ENCODE peak calls at places on chromosomes 4 and X, in eight cellular contexts. One of them, this sample, is unnamed.

GRCh38 chr4:105625214-105625613 is 72.8 kb downstream of the ARHGEF38 start:
- DNase-seq in K562: no peak
- DNase-seq in suprapubic skin: no peak
- DNase-seq in transverse colon: no peak
- DNase-seq in H1: no peak
- DNase-seq in stomach: no peak
- DNase-seq in esophagus muscularis mucosa: no peak
- DNase-seq in sigmoid colon: no peak
- DNase-seq in this sample: no peak

GRCh38 chr4:21327976-21328700 is 620.4 kb downstream of the KCNIP4 start:
- DNase-seq in suprapubic skin: no peak
- DNase-seq in stomach: no peak
- DNase-seq in transverse colon: no peak
- DNase-seq in K562: no peak
- DNase-seq in H1: no peak
- DNase-seq in sigmoid colon: no peak
- DNase-seq in esophagus muscularis mucosa: no peak
- DNase-seq in this sample: no peak

GRCh38 chrX:9928083-9928482 is 39.1 kb upstream of the CLDN34 start:
- DNase-seq in K562: no peak
- DNase-seq in stomach: no peak
- DNase-seq in sigmoid colon: no peak
- DNase-seq in H1: peak
- DNase-seq in esophagus muscularis mucosa: no peak
- DNase-seq in transverse colon: no peak
- DNase-seq in suprapubic skin: no peak
- DNase-seq in this sample: no peak

GRCh38 chr4:108135549-108136209 is 33.1 kb downstream of the LEF1 start:
- DNase-seq in esophagus muscularis mucosa: no peak
- DNase-seq in transverse colon: no peak
- DNase-seq in stomach: no peak
- DNase-seq in sigmoid colon: no peak
- DNase-seq in K562: peak
- DNase-seq in suprapubic skin: no peak
- DNase-seq in H1: no peak
- DNase-seq in this sample: no peak

GRCh38 chr4:151238477-151238876 is 38.5 kb upstream of the PRSS48 start:
- DNase-seq in sigmoid colon: no peak
- DNase-seq in transverse colon: no peak
- DNase-seq in esophagus muscularis mucosa: peak
- DNase-seq in suprapubic skin: no peak
- DNase-seq in K562: no peak
- DNase-seq in H1: no peak
- DNase-seq in stomach: no peak
- DNase-seq in this sample: no peak

GRCh38 chr4:96093057-96093456 is 253.2 kb downstream of the PDHA2 start:
- DNase-seq in transverse colon: peak
- DNase-seq in K562: no peak
- DNase-seq in suprapubic skin: no peak
- DNase-seq in sigmoid colon: no peak
- DNase-seq in stomach: peak
- DNase-seq in esophagus muscularis mucosa: no peak
- DNase-seq in H1: no peak
- DNase-seq in this sample: no peak

GRCh38 chrX:72712094-72712755 is 1.9 kb downstream of the PHKA1 start:
- DNase-seq in suprapubic skin: no peak
- DNase-seq in sigmoid colon: no peak
- DNase-seq in esophagus muscularis mucosa: no peak
- DNase-seq in H1: no peak
- DNase-seq in transverse colon: no peak
- DNase-seq in stomach: no peak
- DNase-seq in K562: peak
- DNase-seq in this sample: no peak

GRCh38 chr4:146029147-146029546 is 90.5 kb upstream of the ZNF827 start:
- DNase-seq in K562: no peak
- DNase-seq in sigmoid colon: no peak
- DNase-seq in transverse colon: no peak
- DNase-seq in suprapubic skin: no peak
- DNase-seq in esophagus muscularis mucosa: no peak
- DNase-seq in stomach: no peak
- DNase-seq in H1: no peak
- DNase-seq in this sample: no peak

GRCh38 chr4:7985891-7986441 is 46.3 kb upstream of the AFAP1 start:
- DNase-seq in suprapubic skin: no peak
- DNase-seq in stomach: no peak
- DNase-seq in sigmoid colon: no peak
- DNase-seq in esophagus muscularis mucosa: no peak
- DNase-seq in K562: no peak
- DNase-seq in H1: no peak
- DNase-seq in transverse colon: no peak
- DNase-seq in this sample: no peak

GRCh38 chr4:103754844-103755243 is 35.1 kb upstream of the TACR3 start:
- DNase-seq in stomach: peak
- DNase-seq in H1: no peak
- DNase-seq in suprapubic skin: no peak
- DNase-seq in sigmoid colon: no peak
- DNase-seq in esophagus muscularis mucosa: no peak
- DNase-seq in transverse colon: peak
- DNase-seq in K562: no peak
- DNase-seq in this sample: no peak

GRCh38 chr4:110198472-110199419 is at the start of gene ELOVL6:
- DNase-seq in transverse colon: peak
- DNase-seq in stomach: peak
- DNase-seq in K562: peak
- DNase-seq in H1: peak
- DNase-seq in sigmoid colon: peak
- DNase-seq in suprapubic skin: peak
- DNase-seq in esophagus muscularis mucosa: no peak
- DNase-seq in this sample: peak

GRCh38 chrX:11097920-11098319 is 13.2 kb upstream of the HCCS start:
- DNase-seq in stomach: no peak
- DNase-seq in H1: no peak
- DNase-seq in transverse colon: no peak
- DNase-seq in sigmoid colon: no peak
- DNase-seq in esophagus muscularis mucosa: no peak
- DNase-seq in K562: no peak
- DNase-seq in suprapubic skin: no peak
- DNase-seq in this sample: no peak

GRCh38 chrX:87621697-87622096 is 104.1 kb downstream of the KLHL4 start:
- DNase-seq in transverse colon: no peak
- DNase-seq in sigmoid colon: no peak
- DNase-seq in K562: no peak
- DNase-seq in H1: no peak
- DNase-seq in esophagus muscularis mucosa: no peak
- DNase-seq in suprapubic skin: no peak
- DNase-seq in stomach: no peak
- DNase-seq in this sample: no peak

GRCh38 chr4:159105761-159106243 is 2.9 kb downstream of the RAPGEF2 start:
- DNase-seq in esophagus muscularis mucosa: peak
- DNase-seq in suprapubic skin: no peak
- DNase-seq in H1: no peak
- DNase-seq in K562: peak
- DNase-seq in sigmoid colon: no peak
- DNase-seq in transverse colon: no peak
- DNase-seq in stomach: no peak
- DNase-seq in this sample: no peak

GRCh38 chrX:53930513-53931380 is 113.5 kb downstream of the PHF8 start:
- DNase-seq in transverse colon: no peak
- DNase-seq in stomach: no peak
- DNase-seq in esophagus muscularis mucosa: no peak
- DNase-seq in H1: no peak
- DNase-seq in sigmoid colon: no peak
- DNase-seq in suprapubic skin: no peak
- DNase-seq in K562: no peak
- DNase-seq in this sample: no peak

GRCh38 chr4:169404959-169405358 is 134.2 kb upstream of the SH3RF1 start:
- DNase-seq in suprapubic skin: no peak
- DNase-seq in transverse colon: no peak
- DNase-seq in K562: no peak
- DNase-seq in stomach: no peak
- DNase-seq in esophagus muscularis mucosa: no peak
- DNase-seq in H1: peak
- DNase-seq in sigmoid colon: no peak
- DNase-seq in this sample: no peak

GRCh38 chrX:17361620-17362019 is 13.4 kb upstream of the NHS start:
- DNase-seq in H1: no peak
- DNase-seq in esophagus muscularis mucosa: no peak
- DNase-seq in stomach: no peak
- DNase-seq in K562: peak
- DNase-seq in transverse colon: no peak
- DNase-seq in suprapubic skin: no peak
- DNase-seq in sigmoid colon: no peak
- DNase-seq in this sample: no peak

GRCh38 chrX:82556588-82556987 is 951.5 kb upstream of the POU3F4 start:
- DNase-seq in K562: no peak
- DNase-seq in H1: no peak
- DNase-seq in stomach: no peak
- DNase-seq in suprapubic skin: no peak
- DNase-seq in sigmoid colon: no peak
- DNase-seq in transverse colon: no peak
- DNase-seq in esophagus muscularis mucosa: no peak
- DNase-seq in this sample: no peak

GRCh38 chr4:54912155-54912554 is 213.2 kb downstream of the KDR start:
- DNase-seq in transverse colon: no peak
- DNase-seq in sigmoid colon: no peak
- DNase-seq in K562: no peak
- DNase-seq in stomach: no peak
- DNase-seq in esophagus muscularis mucosa: peak
- DNase-seq in H1: no peak
- DNase-seq in suprapubic skin: no peak
- DNase-seq in this sample: no peak

GRCh38 chr4:72084587-72085011 is 52.8 kb downstream of the NPFFR2 start:
- DNase-seq in esophagus muscularis mucosa: no peak
- DNase-seq in suprapubic skin: no peak
- DNase-seq in K562: no peak
- DNase-seq in transverse colon: no peak
- DNase-seq in stomach: no peak
- DNase-seq in H1: no peak
- DNase-seq in sigmoid colon: no peak
- DNase-seq in this sample: no peak

GRCh38 chr4:98113005-98113404 is 30.3 kb downstream of the STPG2 start:
- DNase-seq in stomach: no peak
- DNase-seq in sigmoid colon: no peak
- DNase-seq in suprapubic skin: no peak
- DNase-seq in H1: no peak
- DNase-seq in transverse colon: no peak
- DNase-seq in K562: no peak
- DNase-seq in esophagus muscularis mucosa: no peak
- DNase-seq in this sample: no peak

GRCh38 chr4:155338196-155338595 is 38.6 kb downstream of the MAP9 start:
- DNase-seq in stomach: no peak
- DNase-seq in transverse colon: no peak
- DNase-seq in esophagus muscularis mucosa: no peak
- DNase-seq in sigmoid colon: no peak
- DNase-seq in K562: no peak
- DNase-seq in H1: no peak
- DNase-seq in suprapubic skin: no peak
- DNase-seq in this sample: no peak

GRCh38 chr4:156811963-156812362 is 159.6 kb downstream of the PDGFC start:
- DNase-seq in H1: no peak
- DNase-seq in esophagus muscularis mucosa: no peak
- DNase-seq in suprapubic skin: no peak
- DNase-seq in sigmoid colon: no peak
- DNase-seq in K562: no peak
- DNase-seq in transverse colon: no peak
- DNase-seq in stomach: no peak
- DNase-seq in this sample: no peak

GRCh38 chr4:8904666-8905065 is 33.0 kb upstream of the HMX1 start:
- DNase-seq in transverse colon: no peak
- DNase-seq in sigmoid colon: peak
- DNase-seq in stomach: no peak
- DNase-seq in H1: no peak
- DNase-seq in suprapubic skin: peak
- DNase-seq in esophagus muscularis mucosa: no peak
- DNase-seq in K562: no peak
- DNase-seq in this sample: no peak

GRCh38 chrX:120260369-120260768 is 9.8 kb downstream of the ZBTB33 start:
- DNase-seq in suprapubic skin: no peak
- DNase-seq in sigmoid colon: no peak
- DNase-seq in K562: no peak
- DNase-seq in H1: no peak
- DNase-seq in stomach: no peak
- DNase-seq in esophagus muscularis mucosa: no peak
- DNase-seq in transverse colon: no peak
- DNase-seq in this sample: no peak
- TF ChIP-seq EP300 in suprapubic skin: no peak
- TF ChIP-seq EP300 in sigmoid colon: no peak
- TF ChIP-seq EP300 in K562: no peak
- TF ChIP-seq EP300 in H1: no peak
- TF ChIP-seq EP300 in stomach: no peak
- TF ChIP-seq EP300 in esophagus muscularis mucosa: no peak
- TF ChIP-seq EP300 in transverse colon: no peak
- TF ChIP-seq EP300 in this sample: no peak

GRCh38 chr4:68228568-68228967 is 16.9 kb downstream of the TMPRSS11B start:
- DNase-seq in transverse colon: no peak
- DNase-seq in stomach: no peak
- DNase-seq in suprapubic skin: no peak
- DNase-seq in K562: no peak
- DNase-seq in sigmoid colon: no peak
- DNase-seq in esophagus muscularis mucosa: no peak
- DNase-seq in H1: no peak
- DNase-seq in this sample: no peak
- TF ChIP-seq POLR2AphosphoS5 in transverse colon: no peak
- TF ChIP-seq POLR2AphosphoS5 in stomach: no peak
- TF ChIP-seq POLR2AphosphoS5 in suprapubic skin: no peak
- TF ChIP-seq POLR2AphosphoS5 in K562: no peak
- TF ChIP-seq POLR2AphosphoS5 in sigmoid colon: no peak
- TF ChIP-seq POLR2AphosphoS5 in esophagus muscularis mucosa: no peak
- TF ChIP-seq POLR2AphosphoS5 in H1: no peak
- TF ChIP-seq POLR2AphosphoS5 in this sample: no peak

GRCh38 chr4:127782275-127783025 is at the start of gene HSPA4L:
- DNase-seq in suprapubic skin: peak
- DNase-seq in esophagus muscularis mucosa: peak
- DNase-seq in transverse colon: peak
- DNase-seq in stomach: peak
- DNase-seq in K562: no peak
- DNase-seq in sigmoid colon: peak
- DNase-seq in H1: no peak
- DNase-seq in this sample: peak
- TF ChIP-seq POLR2A in suprapubic skin: no peak
- TF ChIP-seq POLR2A in esophagus muscularis mucosa: peak
- TF ChIP-seq POLR2A in transverse colon: peak
- TF ChIP-seq POLR2A in stomach: no peak
- TF ChIP-seq POLR2A in K562: peak
- TF ChIP-seq POLR2A in sigmoid colon: peak
- TF ChIP-seq POLR2A in H1: peak
- TF ChIP-seq POLR2A in this sample: peak

GRCh38 chrX:106401965-106402559 is 209.7 kb upstream of the RADX start:
- DNase-seq in K562: no peak
- DNase-seq in sigmoid colon: no peak
- DNase-seq in esophagus muscularis mucosa: no peak
- DNase-seq in transverse colon: peak
- DNase-seq in H1: no peak
- DNase-seq in stomach: no peak
- DNase-seq in suprapubic skin: no peak
- DNase-seq in this sample: no peak

DNA sequence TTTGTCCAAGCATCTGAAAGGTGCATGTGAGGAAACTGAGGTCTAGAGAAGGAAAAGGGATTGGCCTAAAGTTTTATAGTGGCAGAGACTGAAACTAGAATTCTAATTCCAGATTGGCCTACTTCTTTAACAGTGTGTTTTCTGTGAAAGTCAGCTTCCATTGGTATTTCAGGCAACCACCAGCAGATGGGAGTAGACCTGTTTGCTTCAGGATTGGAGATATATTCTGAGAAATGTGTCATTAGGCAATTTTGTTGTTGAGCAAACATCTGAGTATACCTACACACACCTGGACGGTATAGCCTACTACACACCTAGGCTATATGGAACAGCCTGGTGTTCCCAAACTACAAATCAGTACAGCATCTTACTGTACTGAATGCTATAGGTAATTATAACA is 207.3 kb upstream of the RADX start:
- DNase-seq in sigmoid colon: no peak
- DNase-seq in transverse colon: no peak
- DNase-seq in suprapubic skin: no peak
- DNase-seq in K562: no peak
- DNase-seq in stomach: no peak
- DNase-seq in H1: no peak
- DNase-seq in esophagus muscularis mucosa: no peak
- DNase-seq in this sample: no peak
- TF ChIP-seq EP300 in sigmoid colon: no peak
- TF ChIP-seq EP300 in transverse colon: no peak
- TF ChIP-seq EP300 in suprapubic skin: no peak
- TF ChIP-seq EP300 in K562: no peak
- TF ChIP-seq EP300 in stomach: no peak
- TF ChIP-seq EP300 in H1: no peak
- TF ChIP-seq EP300 in esophagus muscularis mucosa: no peak
- TF ChIP-seq EP300 in this sample: no peak